ENCODE peak calls at places on chromosomes 6 and 20, in six cellular contexts. C, P, N, H, V and T are unnamed samples. For H3K4me1, the result is how much of the 10 kb centered on the place peaks cover.

GRCh38 chr20:32707691-32708581 is 34.2 kb upstream of the C20orf203 start:
- DNase-seq in C (peak), P (no peak), N (no peak), H (no peak), V (no peak), T (no peak)

GRCh38 chr6:38179300-38179699 is 359.8 kb downstream of the ZFAND3 start:
- DNase-seq in C (no peak), P (no peak), N (no peak), H (no peak), V (no peak), T (no peak)

GRCh38 chr20:16968099-16968498 is 219.9 kb downstream of the OTOR start:
- DNase-seq in C (no peak), P (no peak), N (no peak), H (no peak), V (no peak), T (no peak)

GRCh38 chr6:104653786-104654185 is 205.9 kb downstream of the HACE1 start:
- DNase-seq in C (peak), P (no peak), N (no peak), H (no peak), V (no peak), T (no peak)

GRCh38 chr6:93416575-93417420 is 2.6 kb downstream of the EPHA7 start:
- DNase-seq in C (peak), P (no peak), N (no peak), H (peak), V (no peak), T (no peak)

GRCh38 chr20:63966172-63966943 is 3.4 kb downstream of the ZNF512B start:
- DNase-seq in C (no peak), P (no peak), N (no peak), H (no peak), V (no peak), T (no peak)

GRCh38 chr6:86477510-86478166 is 459.7 kb upstream of the HTR1E start:
- DNase-seq in C (no peak), P (no peak), N (no peak), H (no peak), V (no peak), T (no peak)

GRCh38 chr6:32816746-32817204 is at the start of gene HLA-DOB:
- DNase-seq in C (peak), P (no peak), N (no peak), H (peak), V (no peak), T (no peak)

GRCh38 chr20:9149796-9150195 is 80.9 kb downstream of the PLCB4 start:
- DNase-seq in C (no peak), P (no peak), N (no peak), H (no peak), V (no peak), T (no peak)

GRCh38 chr20:64065973-64066341 is 3.0 kb downstream of the TCEA2 start:
- DNase-seq in C (peak), P (no peak), N (no peak), H (peak), V (peak), T (no peak)

GRCh38 chr6:16128759-16129622 is at the start of gene MYLIP:
- DNase-seq in C (peak), P (peak), N (peak), H (peak), V (peak), T (peak)
- H3K27ac ChIP-seq in C (peak), P (peak), N (peak), H (peak), V (peak), T (no peak)

GRCh38 chr6:117493470-117493869 is 11.0 kb downstream of the DCBLD1 start:
- DNase-seq in C (no peak), P (no peak), N (no peak), H (no peak), V (no peak), T (no peak)
- H3K4me1 ChIP-seq in C (under half), P (under half), N (under half), H (under half), V (under half), T (under half)

GRCh38 chr6:52545050-52545843 is 31.6 kb downstream of the TRAM2 start:
- DNase-seq in C (no peak), P (no peak), N (no peak), H (no peak), V (no peak), T (no peak)

GRCh38 chr6:52545844-52546119 is 31.1 kb downstream of the TRAM2 start:
- DNase-seq in C (no peak), P (no peak), N (no peak), H (no peak), V (no peak), T (no peak)

GRCh38 chr6:52543729-52544324 is 33.0 kb downstream of the TRAM2 start:
- DNase-seq in C (peak), P (no peak), N (no peak), H (peak), V (no peak), T (no peak)

GRCh38 chr6:52543262-52543661 is 33.6 kb downstream of the TRAM2 start:
- DNase-seq in C (no peak), P (no peak), N (no peak), H (no peak), V (no peak), T (no peak)

GRCh38 chr6:52544325-52545022 is 32.4 kb downstream of the TRAM2 start:
- DNase-seq in C (no peak), P (no peak), N (no peak), H (no peak), V (no peak), T (no peak)
- H3K27ac ChIP-seq in C (peak), P (peak), N (peak), H (no peak), V (no peak), T (no peak)

GRCh38 chr6:156854466-156855161 is 77.4 kb downstream of the ARID1B start:
- DNase-seq in C (no peak), P (no peak), N (no peak), H (no peak), V (no peak), T (no peak)
- H3K4me1 ChIP-seq in C (under half), P (under half), N (under half), H (under half), V (half or more), T (under half)

GRCh38 chr20:49729780-49730179 is 16.1 kb upstream of the B4GALT5 start:
- DNase-seq in C (no peak), P (no peak), N (no peak), H (peak), V (no peak), T (no peak)
- H3K27ac ChIP-seq in C (no peak), P (no peak), N (no peak), H (no peak), V (no peak), T (no peak)

GRCh38 chr6:44625996-44626395 is 238.5 kb downstream of the CDC5L start:
- DNase-seq in C (no peak), P (no peak), N (no peak), H (no peak), V (no peak), T (no peak)
- H3K4me1 ChIP-seq in C (under half), P (under half), N (under half), H (under half), V (under half), T (under half)

DNA sequence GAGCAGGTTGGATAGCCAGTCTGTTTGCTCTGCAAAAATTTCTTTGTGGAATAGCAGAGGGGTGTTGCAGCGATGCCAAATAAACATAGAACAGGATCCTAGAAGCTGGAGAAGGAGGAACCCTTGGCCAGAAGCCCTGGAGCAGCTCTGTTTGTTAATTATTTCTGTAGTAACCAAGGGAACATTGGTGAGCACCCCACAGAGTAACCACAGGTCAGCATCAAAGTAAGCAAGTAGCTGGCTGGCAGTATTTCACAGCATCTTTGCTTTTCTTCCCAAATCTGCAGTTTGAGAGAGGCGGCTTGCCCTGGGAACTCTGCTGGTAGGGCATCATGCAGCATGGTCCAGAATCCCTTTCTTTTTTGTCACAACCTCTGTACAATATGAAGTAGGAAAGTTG is 12.7 kb upstream of the APMAP start:
- DNase-seq in C (no peak), P (no peak), N (no peak), H (peak), V (no peak), T (no peak)
- H3K27ac ChIP-seq in C (no peak), P (no peak), N (no peak), H (no peak), V (no peak), T (no peak)

GRCh38 chr6:157767071-157767750 is 55.8 kb upstream of the SNX9 start:
- DNase-seq in C (no peak), P (no peak), N (no peak), H (no peak), V (no peak), T (no peak)
- H3K4me1 ChIP-seq in C (under half), P (under half), N (under half), H (under half), V (under half), T (under half)

DNA sequence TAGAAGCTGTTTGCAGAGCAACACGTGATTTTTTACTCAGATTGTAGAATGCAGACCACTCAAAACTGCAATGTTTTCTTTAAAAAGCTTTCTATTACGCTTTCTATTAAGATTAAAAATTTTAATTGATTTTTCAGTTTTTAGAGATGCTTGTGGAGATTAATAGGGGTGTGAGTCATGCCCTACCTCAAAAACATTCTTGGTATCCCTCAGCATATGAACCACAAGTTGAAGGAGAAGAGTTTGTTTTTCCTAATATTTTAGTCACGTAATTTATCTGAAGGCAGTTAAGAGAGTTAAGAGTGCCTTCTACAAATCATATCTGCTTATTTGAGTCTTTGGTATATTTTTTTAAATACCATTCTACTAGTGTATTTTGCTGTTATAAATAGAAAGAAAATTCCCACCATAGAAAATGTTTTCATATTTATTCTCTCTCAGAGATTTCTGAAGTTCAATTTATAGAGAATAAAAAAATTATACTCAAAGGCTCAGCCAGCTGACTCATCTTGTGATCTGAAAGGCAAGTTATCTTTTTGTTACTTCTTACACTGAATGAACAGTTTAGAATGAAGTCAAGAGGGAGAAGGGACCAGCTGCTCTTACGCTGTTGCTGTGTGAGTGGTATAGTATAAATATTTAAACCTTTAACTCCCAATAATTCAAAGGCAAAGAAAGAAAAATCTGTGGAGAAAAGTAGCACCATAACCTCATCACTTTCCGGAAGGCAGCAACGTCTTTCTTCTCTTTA is 7.6 kb downstream of the RIPOR2 start:
- DNase-seq in C (peak), P (no peak), N (no peak), H (peak), V (no peak), T (no peak)
- H3K27ac ChIP-seq in C (no peak), P (no peak), N (no peak), H (no peak), V (peak), T (no peak)

DNA sequence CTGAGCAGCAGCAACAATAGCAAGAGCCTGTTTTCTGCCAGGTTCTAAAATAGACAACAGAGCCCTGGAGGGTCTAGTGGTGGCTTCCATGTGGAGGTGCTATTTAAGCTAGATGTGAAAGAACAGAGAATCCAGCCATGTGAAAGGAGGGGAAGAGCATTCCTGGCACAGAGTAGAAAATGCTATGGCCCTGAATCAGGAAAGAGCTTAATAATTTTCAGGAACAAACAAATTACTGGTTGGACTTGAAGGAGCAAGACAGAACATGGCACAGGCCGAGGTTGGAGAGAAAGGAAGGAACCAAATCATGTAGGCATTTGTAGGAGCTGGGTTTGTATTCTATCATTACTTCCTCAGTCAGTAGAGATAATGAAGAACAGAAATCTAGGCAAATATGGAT is 98.3 kb downstream of the AIG1 start:
- DNase-seq in C (no peak), P (no peak), N (no peak), H (no peak), V (no peak), T (no peak)
- H3K4me1 ChIP-seq in C (under half), P (under half), N (under half), H (under half), V (under half), T (under half)